ENCODE peak calls at places on chromosome 13, in ten cellular contexts. Z is pancreas, L is HCT116, B is endothelial cell of umbilical vein, R is OCI-LY7, O is H9, M is upper lobe of right lung, K is WERI-Rb-1, V is osteoblast, S is tibial artery. A is an unnamed sample.

GRCh38 chr13:87677334-87678234 is 6.4 kb downstream of the SLITRK5 start:
- DNase-seq in V (peak), L (no peak), R (peak), M (peak), S (no peak), Z (peak), K (peak), B (no peak), O (peak), A (no peak)

GRCh38 chr13:50353651-50354415 is 338.6 kb downstream of the KCNRG start:
- DNase-seq in V (peak), B (no peak), L (no peak), K (no peak), R (no peak), O (no peak), Z (no peak), S (no peak), M (no peak), A (no peak)

GRCh38 chr13:111503376-111503775 is 182.9 kb downstream of the TEX29 start:
- DNase-seq in L (no peak), M (no peak), S (no peak), K (peak), R (no peak), B (no peak), O (no peak), Z (no peak), V (peak), A (no peak)

GRCh38 chr13:113560645-113561416 is 23.7 kb upstream of the TFDP1 start:
- DNase-seq in L (no peak), M (peak), O (no peak), B (no peak), K (no peak), V (peak), Z (no peak), R (no peak), S (no peak), A (no peak)

GRCh38 chr13:21006141-21007005 is 55.0 kb downstream of the LATS2 start:
- DNase-seq in K (no peak), B (no peak), S (peak), R (no peak), M (peak), O (no peak), V (no peak), L (no peak), Z (no peak), A (no peak)

GRCh38 chr13:41765813-41766212 is 195.1 kb downstream of the VWA8 start:
- DNase-seq in K (no peak), O (no peak), S (no peak), L (no peak), V (no peak), Z (no peak), R (no peak), M (no peak), B (peak), A (no peak)

GRCh38 chr13:113029487-113030258 is 60.7 kb downstream of the MCF2L start:
- DNase-seq in Z (peak), R (peak), L (no peak), S (no peak), O (peak), M (no peak), K (peak), V (no peak), B (peak), A (peak)

GRCh38 chr13:74978596-74978995 is 503.4 kb downstream of the TBC1D4 start:
- DNase-seq in M (no peak), L (no peak), Z (no peak), K (peak), O (no peak), R (no peak), B (no peak), S (no peak), V (no peak), A (no peak)

GRCh38 chr13:86933676-86934075 is 737.5 kb upstream of the SLITRK5 start:
- DNase-seq in O (no peak), L (no peak), K (no peak), V (no peak), Z (no peak), R (no peak), S (no peak), B (no peak), M (no peak), A (no peak)

GRCh38 chr13:112346173-112346898 is 29.8 kb upstream of the SPACA7 start:
- DNase-seq in K (peak), L (peak), R (no peak), B (no peak), O (peak), Z (no peak), M (no peak), V (no peak), S (peak), A (no peak)

GRCh38 chr13:44312131-44312530 is 61.5 kb upstream of the SERP2 start:
- DNase-seq in K (no peak), R (no peak), M (no peak), O (no peak), B (no peak), L (no peak), Z (no peak), S (no peak), V (no peak), A (no peak)

GRCh38 chr13:44197791-44198770 is 175.5 kb upstream of the SERP2 start:
- DNase-seq in K (no peak), M (no peak), S (no peak), O (no peak), R (no peak), V (no peak), L (no peak), B (no peak), Z (no peak), A (no peak)

GRCh38 chr13:92900455-92900854 is 326.2 kb upstream of the GPC6 start:
- DNase-seq in S (no peak), Z (no peak), K (no peak), O (no peak), B (no peak), V (no peak), M (no peak), L (no peak), R (no peak), A (no peak)

GRCh38 chr13:72120632-72121031 is 253.6 kb upstream of the DACH1 start:
- DNase-seq in L (no peak), Z (no peak), M (no peak), K (no peak), B (no peak), S (no peak), O (no peak), V (peak), R (no peak), A (no peak)

GRCh38 chr13:108408670-108409069 is 139.2 kb downstream of the TNFSF13B start:
- DNase-seq in S (no peak), R (no peak), V (no peak), O (no peak), Z (no peak), L (no peak), K (no peak), M (no peak), B (no peak), A (no peak)

DNA sequence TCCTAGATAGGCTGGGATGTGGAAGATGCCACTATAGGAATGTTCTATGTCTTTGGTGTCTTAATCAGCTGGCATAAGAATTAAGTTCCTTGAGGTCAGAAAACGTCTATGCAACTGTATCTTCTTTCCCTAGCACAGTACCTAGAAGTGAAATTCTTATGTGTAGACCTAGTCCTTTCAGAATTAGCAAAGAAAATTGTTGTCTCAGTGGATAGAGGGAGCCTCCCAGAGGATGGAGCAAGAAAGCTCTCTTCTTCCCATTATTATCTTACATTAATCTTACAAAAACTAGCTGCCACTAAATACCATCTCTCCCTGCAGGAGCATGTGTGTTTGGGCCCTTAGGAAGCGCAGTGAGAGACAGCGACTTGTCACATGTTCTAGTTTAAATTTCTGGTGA is 11.6 kb downstream of the CLDN10 start:
- DNase-seq in L (no peak), R (no peak), K (no peak), O (no peak), Z (no peak), V (peak), M (no peak), B (peak), S (no peak), A (no peak)
- TF ChIP-seq CTCF in L (peak), R (no peak), K (peak), O (peak), Z (no peak), V (peak), M (no peak), B (no peak), S (no peak), A (no peak)

DNA sequence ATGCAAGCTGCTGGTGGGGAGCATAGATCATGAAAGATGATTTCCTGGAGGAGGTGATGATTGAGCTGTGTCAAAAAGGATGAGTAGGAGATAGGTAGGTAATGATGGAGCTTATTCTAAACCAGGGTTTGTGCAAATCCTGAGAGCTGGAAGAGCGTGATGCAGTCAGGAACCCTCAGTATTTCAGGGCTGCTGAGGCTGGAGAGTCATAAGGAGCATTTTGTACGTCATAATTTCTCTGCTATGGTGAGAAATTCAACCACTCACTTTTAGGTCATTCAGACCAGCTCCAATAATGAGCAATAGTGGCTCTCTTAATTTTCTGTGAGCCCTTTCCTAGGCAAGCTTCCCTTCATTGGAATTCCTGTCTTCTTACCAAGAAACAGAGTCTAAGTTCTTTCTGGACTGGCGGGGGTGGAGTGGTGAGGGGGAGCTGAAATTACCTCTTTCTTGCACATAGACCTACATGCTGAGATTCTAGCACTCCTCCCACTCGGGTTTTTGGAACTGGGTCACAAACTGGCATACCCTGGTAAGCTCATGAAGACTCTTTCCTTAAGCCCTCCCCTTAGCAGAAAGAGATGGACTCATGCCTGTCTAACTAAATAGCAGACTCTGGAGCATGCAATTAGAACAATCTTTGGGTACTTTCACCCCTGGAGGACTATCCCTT is 62.2 kb upstream of the MYCBP2 start:
- DNase-seq in K (no peak), V (no peak), Z (no peak), O (no peak), B (no peak), R (no peak), L (no peak), S (no peak), M (no peak), A (no peak)
- H3K27ac ChIP-seq in K (no peak), V (no peak), Z (no peak), O (no peak), B (no peak), R (no peak), L (no peak), S (peak), M (no peak), A (no peak)

DNA sequence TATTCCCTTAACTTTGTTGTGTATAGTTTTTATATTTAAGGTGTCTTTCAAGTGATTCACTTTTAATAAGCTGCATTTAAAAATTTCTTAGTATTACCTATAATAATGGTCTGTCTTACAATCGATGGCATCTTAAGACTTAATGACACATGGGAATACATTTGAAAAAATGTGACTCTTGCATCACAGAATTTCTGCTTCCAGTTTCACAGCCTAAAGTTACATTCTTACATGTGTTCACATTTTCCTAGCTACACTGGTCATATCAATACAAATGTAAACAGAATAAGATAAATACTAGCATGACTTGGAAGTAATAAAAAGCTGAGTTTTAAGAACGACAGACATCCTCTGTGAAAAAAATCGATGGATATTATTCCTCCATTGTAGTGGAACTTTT is 1597.1 kb upstream of the MIR17HG start:
- DNase-seq in S (no peak), Z (no peak), K (no peak), V (no peak), L (no peak), M (no peak), O (no peak), B (no peak), R (no peak), A (no peak)
- TF ChIP-seq CTCF in S (no peak), Z (no peak), K (no peak), V (no peak), L (no peak), M (no peak), O (no peak), B (no peak), R (no peak), A (no peak)

GRCh38 chr13:110392510-110393233 is 85.6 kb downstream of the COL4A2 start:
- DNase-seq in L (no peak), V (no peak), K (no peak), R (no peak), B (peak), Z (no peak), S (no peak), M (no peak), O (no peak), A (no peak)

GRCh38 chr13:110390572-110390971 is 83.5 kb downstream of the COL4A2 start:
- DNase-seq in S (no peak), Z (no peak), L (no peak), M (no peak), R (no peak), O (no peak), V (peak), K (no peak), B (no peak), A (no peak)

GRCh38 chr13:110393761-110394160 is 86.7 kb downstream of the COL4A2 start:
- DNase-seq in Z (no peak), K (no peak), B (no peak), M (no peak), S (no peak), V (no peak), O (no peak), R (no peak), L (no peak), A (no peak)

GRCh38 chr13:110388141-110388943 is 81.3 kb downstream of the COL4A2 start:
- DNase-seq in R (no peak), S (peak), B (no peak), O (peak), V (peak), K (no peak), L (no peak), Z (no peak), M (no peak), A (no peak)

DNA sequence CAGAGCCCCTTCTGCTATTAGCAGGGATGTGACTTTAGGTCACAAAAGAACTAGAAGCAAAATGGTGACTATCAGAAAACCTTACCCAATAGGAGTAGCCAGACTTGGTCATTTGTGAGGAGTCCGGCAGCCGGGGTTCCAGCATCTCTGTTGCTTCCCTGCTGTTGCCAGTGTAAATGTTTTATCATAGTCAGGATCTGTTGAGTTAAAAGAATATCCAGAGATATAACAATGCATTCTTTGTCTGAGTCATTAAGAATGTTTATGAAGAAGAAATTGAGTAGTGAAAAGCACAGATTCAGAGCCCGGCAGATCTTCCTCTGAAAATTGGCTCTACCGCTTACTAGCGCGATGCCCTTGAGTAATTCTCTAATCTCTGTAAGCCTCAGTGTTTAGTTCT is 84.2 kb downstream of the COL4A2 start:
- DNase-seq in B (no peak), Z (no peak), S (no peak), R (no peak), M (no peak), O (no peak), V (peak), K (no peak), L (no peak), A (no peak)
- H3K27ac ChIP-seq in B (peak), Z (no peak), S (peak), R (no peak), M (no peak), O (no peak), V (peak), K (no peak), L (no peak), A (no peak)

GRCh38 chr13:33262997-33263396 is 22.6 kb downstream of the STARD13 start:
- DNase-seq in L (no peak), S (no peak), O (no peak), B (no peak), K (no peak), Z (no peak), R (peak), V (no peak), M (no peak), A (no peak)
- TF ChIP-seq CTCF in L (no peak), S (no peak), O (no peak), B (no peak), K (peak), Z (no peak), R (peak), V (peak), M (no peak), A (no peak)

GRCh38 chr13:98488736-98489135 is 88.2 kb downstream of the STK24 start:
- DNase-seq in S (no peak), M (no peak), B (no peak), L (no peak), V (no peak), R (peak), K (peak), O (no peak), Z (no peak), A (no peak)

GRCh38 chr13:98485561-98485960 is 91.3 kb downstream of the STK24 start:
- DNase-seq in M (no peak), L (no peak), Z (no peak), B (no peak), K (no peak), S (no peak), O (no peak), R (no peak), V (no peak), A (no peak)

GRCh38 chr13:98487522-98487921 is 89.4 kb downstream of the STK24 start:
- DNase-seq in K (no peak), M (no peak), L (no peak), V (no peak), O (no peak), R (peak), S (no peak), Z (no peak), B (no peak), A (no peak)

GRCh38 chr13:98486412-98486811 is 90.5 kb downstream of the STK24 start:
- DNase-seq in B (no peak), S (no peak), L (no peak), Z (no peak), R (no peak), M (no peak), O (no peak), V (no peak), K (peak), A (no peak)

DNA sequence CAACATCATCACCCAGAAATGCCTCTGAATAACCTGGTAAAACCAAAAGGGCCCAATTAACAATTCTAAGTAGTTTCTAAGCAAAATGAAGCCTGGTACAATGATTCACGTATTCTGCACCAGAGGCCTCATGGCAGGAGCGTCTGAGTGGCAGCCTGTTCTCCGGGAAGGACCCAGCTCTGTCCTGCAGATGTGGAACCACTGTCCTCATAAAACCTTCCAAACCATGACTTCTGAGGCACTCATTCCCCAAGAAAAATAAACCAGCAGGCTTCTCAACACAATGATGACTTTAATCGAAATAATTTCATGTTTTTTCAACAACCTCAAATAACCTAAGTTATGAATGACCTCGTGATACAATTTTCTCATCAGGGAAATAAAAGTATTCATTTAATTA is 89.9 kb downstream of the STK24 start:
- DNase-seq in K (no peak), O (no peak), R (no peak), L (no peak), B (no peak), S (no peak), Z (no peak), V (no peak), M (no peak), A (no peak)
- H3K27ac ChIP-seq in K (no peak), O (no peak), R (peak), L (no peak), B (no peak), S (no peak), Z (no peak), V (peak), M (no peak), A (no peak)

DNA sequence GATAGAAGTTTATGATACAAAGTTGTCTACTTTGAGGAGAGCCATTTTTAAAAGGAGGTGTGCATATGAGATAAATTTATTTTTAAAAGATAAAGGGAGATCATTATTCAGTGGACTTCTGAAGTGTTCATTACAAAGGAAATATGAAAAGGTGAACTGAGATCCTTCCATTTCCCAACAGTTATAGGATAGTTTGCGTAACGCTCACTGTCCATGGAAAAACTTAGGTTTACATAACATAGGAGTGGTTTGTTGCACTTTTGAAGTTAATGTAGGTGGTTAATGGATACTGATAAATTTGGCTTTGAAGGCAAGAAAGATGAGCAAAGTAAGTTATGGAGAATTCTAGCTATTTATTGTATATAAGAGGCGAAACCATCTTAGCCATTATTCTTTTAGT is 92.5 kb downstream of the WDFY2 start:
- DNase-seq in R (no peak), B (no peak), O (no peak), K (no peak), V (no peak), M (no peak), L (no peak), S (no peak), Z (no peak), A (no peak)
- TF ChIP-seq CTCF in R (no peak), B (no peak), O (no peak), K (no peak), V (no peak), M (no peak), L (no peak), S (no peak), Z (no peak), A (no peak)

GRCh38 chr13:98906746-98907502 is 70.9 kb downstream of the DOCK9 start:
- DNase-seq in R (no peak), M (no peak), S (no peak), B (no peak), K (no peak), V (no peak), Z (no peak), L (no peak), O (no peak), A (no peak)
- H3K27ac ChIP-seq in R (no peak), M (no peak), S (no peak), B (no peak), K (no peak), V (no peak), Z (no peak), L (no peak), O (no peak), A (no peak)

GRCh38 chr13:78875792-78876580 is 217.0 kb upstream of the OBI1 start:
- DNase-seq in B (no peak), O (peak), M (no peak), S (no peak), K (no peak), V (no peak), R (peak), L (no peak), Z (no peak), A (no peak)
- TF ChIP-seq CTCF in B (no peak), O (peak), M (no peak), S (no peak), K (peak), V (no peak), R (peak), L (no peak), Z (no peak), A (no peak)

A was measured in CD4-positive, alpha-beta T cell.